ENCODE peak calls at places on chromosomes 12 and 14, in four cellular contexts. M is neuronal stem cell, H is right atrium auricular region, C is left ventricle myocardium inferior. G is an unnamed sample.

GRCh38 chr14:60789656-60790055 is 55.1 kb downstream of the MNAT1 start:
- DNase-seq in H (no peak), C (no peak), M (no peak), G (no peak)

GRCh38 chr14:49892301-49892635 is 614 bp upstream of the ARF6 start:
- DNase-seq in M (peak; percentile 51), C (no peak), H (peak; percentile 81), G (peak; percentile 45)

GRCh38 chr12:123748661-123749060 is 13.4 kb upstream of the DNAH10 start:
- DNase-seq in H (no peak), C (no peak), M (no peak), G (no peak)

GRCh38 chr12:15289192-15289591 is 33.1 kb upstream of the PTPRO start:
- DNase-seq in H (no peak), C (no peak), M (no peak), G (no peak)

GRCh38 chr12:120468271-120468845 is 1.2 kb downstream of the SRSF9 start:
- DNase-seq in M (peak; percentile 31), C (no peak), H (no peak), G (no peak)

GRCh38 chr12:52778833-52779232 is 1.7 kb upstream of the KRT76 start:
- DNase-seq in M (no peak), C (no peak), H (no peak), G (no peak)

GRCh38 chr12:52245259-52245961 is 12.4 kb downstream of the KRT7 start:
- DNase-seq in C (no peak), M (no peak), H (no peak), G (no peak)

GRCh38 chr12:96047621-96048211 is 12.3 kb upstream of the LTA4H start:
- DNase-seq in C (no peak), M (no peak), H (no peak), G (no peak)

GRCh38 chr12:66203820-66204219 is 14.8 kb downstream of the IRAK3 start:
- DNase-seq in C (no peak), M (no peak), H (no peak), G (no peak)

GRCh38 chr12:26125451-26126339 is 858 bp upstream of the BHLHE41 start:
- DNase-seq in H (peak; percentile 85), M (peak; percentile 65), C (peak; percentile 76), G (peak; percentile 63)

GRCh38 chr14:106635569-106635968 is 1109.2 kb downstream of the TMEM121 start:
- DNase-seq in H (no peak), M (no peak), C (no peak), G (no peak)

GRCh38 chr14:36944307-36945010 is 227.9 kb downstream of the SLC25A21 start:
- DNase-seq in H (no peak), C (no peak), M (no peak), G (no peak)

GRCh38 chr14:58107947-58108552 is 44.0 kb downstream of the ARMH4 start:
- DNase-seq in C (no peak), H (no peak), M (peak; percentile 35), G (peak; percentile 54)

GRCh38 chr14:77353469-77354141 is 23.3 kb downstream of the TMED8 start:
- DNase-seq in M (no peak), H (no peak), C (no peak), G (no peak)

GRCh38 chr14:96038920-96039632 is at the start of gene C14orf132:
- DNase-seq in C (peak; percentile 66), H (peak; percentile 73), M (no peak), G (peak; percentile 37)

GRCh38 chr12:89893972-89894706 is 185.5 kb upstream of the ATP2B1 start:
- DNase-seq in M (no peak), H (no peak), C (no peak), G (no peak)

GRCh38 chr12:79367016-79367575 is 323.7 kb downstream of the PAWR start:
- DNase-seq in C (no peak), M (no peak), H (no peak), G (no peak)

GRCh38 chr14:45526715-45527549 is 273.9 kb upstream of the MIS18BP1 start:
- DNase-seq in H (no peak), C (no peak), M (peak; percentile 32), G (peak; percentile 59)

GRCh38 chr12:109731231-109731731 is 17.7 kb downstream of the FAM222A start:
- DNase-seq in H (no peak), C (peak; percentile 3), M (no peak), G (no peak)

GRCh38 chr14:37559386-37559785 is 35.7 kb downstream of the FOXA1 start:
- DNase-seq in C (no peak), H (no peak), M (no peak), G (no peak)

GRCh38 chr12:118307069-118307954 is 65.4 kb downstream of the TAOK3 start:
- DNase-seq in C (no peak), M (no peak), H (no peak), G (no peak)

GRCh38 chr12:25427328-25428249 is 125.5 kb downstream of the LMNTD1 start:
- DNase-seq in H (no peak), C (no peak), M (no peak), G (no peak)

GRCh38 chr14:29603721-29604120 is 323.9 kb downstream of the PRKD1 start:
- DNase-seq in M (no peak), C (no peak), H (no peak), G (no peak)

GRCh38 chr14:29607129-29607528 is 320.5 kb downstream of the PRKD1 start:
- DNase-seq in M (no peak), H (no peak), C (no peak), G (no peak)

DNA sequence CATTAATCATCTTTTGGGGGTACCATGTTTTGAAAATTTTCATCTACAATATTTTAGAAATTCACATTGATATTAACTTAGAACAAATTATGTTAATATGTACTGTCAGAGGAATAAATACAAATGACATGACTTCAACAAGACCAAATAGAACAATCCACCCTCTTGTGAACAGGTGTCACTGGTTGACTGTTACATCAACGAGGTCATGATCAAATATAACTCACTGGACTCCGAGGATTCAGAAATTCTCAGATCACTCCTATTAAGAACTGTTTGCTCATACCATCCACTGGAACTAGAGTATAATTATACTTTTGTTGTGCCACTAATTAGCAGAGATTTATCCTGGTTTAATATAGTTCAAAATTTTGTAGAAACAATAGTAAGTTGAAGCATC is 318.8 kb downstream of the PRKD1 start:
- DNase-seq in C (no peak), M (no peak), H (no peak), G (no peak)
- H3K9me3 ChIP-seq in C (no peaks in the 10 kb centered on the region), M (no peaks in the 10 kb centered on the region), H (no peaks in the 10 kb centered on the region), G (no peaks in the 10 kb centered on the region)

DNA sequence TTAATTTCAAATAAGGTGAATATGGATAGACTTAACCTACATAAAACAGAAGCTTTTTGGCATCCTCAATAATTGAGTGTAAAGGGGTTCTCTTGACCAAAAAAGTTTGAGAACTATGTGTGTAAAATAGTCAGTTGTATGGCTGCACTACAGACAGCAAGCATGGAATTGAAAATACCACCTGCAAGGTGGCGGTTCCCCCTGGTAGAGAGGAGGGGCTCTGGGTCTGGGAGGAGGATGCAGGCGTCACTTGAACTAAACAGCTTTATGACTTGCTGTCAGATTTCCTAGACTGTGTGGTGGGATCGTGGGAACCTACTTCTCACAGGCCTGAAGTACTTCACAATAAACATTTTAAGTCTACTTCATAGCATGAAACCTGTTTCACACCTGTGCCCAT is 6.3 kb downstream of the EVL start:
- DNase-seq in M (no peak), C (no peak), H (no peak), G (no peak)
- H3K4me1 ChIP-seq in M (peaks cover 3% of the 10 kb centered on the region), C (peaks cover 46% of the 10 kb centered on the region), H (no peaks in the 10 kb centered on the region), G (no peaks in the 10 kb centered on the region)

GRCh38 chr12:34398706-34399630 is 376.7 kb downstream of the ALG10 start:
- DNase-seq in M (no peak), H (peak; percentile 49), C (peak; percentile 9), G (no peak)

GRCh38 chr12:34400986-34401658 is 378.8 kb downstream of the ALG10 start:
- DNase-seq in C (peak; percentile 4), H (peak; percentile 34), M (no peak), G (peak; percentile 3)

GRCh38 chr12:34398366-34398705 is 376.0 kb downstream of the ALG10 start:
- DNase-seq in C (no peak), M (no peak), H (peak; percentile 46), G (no peak)

GRCh38 chr12:34400423-34400881 is 378.2 kb downstream of the ALG10 start:
- DNase-seq in C (peak; percentile 10), H (no peak), M (no peak), G (peak; percentile 1)

DNA sequence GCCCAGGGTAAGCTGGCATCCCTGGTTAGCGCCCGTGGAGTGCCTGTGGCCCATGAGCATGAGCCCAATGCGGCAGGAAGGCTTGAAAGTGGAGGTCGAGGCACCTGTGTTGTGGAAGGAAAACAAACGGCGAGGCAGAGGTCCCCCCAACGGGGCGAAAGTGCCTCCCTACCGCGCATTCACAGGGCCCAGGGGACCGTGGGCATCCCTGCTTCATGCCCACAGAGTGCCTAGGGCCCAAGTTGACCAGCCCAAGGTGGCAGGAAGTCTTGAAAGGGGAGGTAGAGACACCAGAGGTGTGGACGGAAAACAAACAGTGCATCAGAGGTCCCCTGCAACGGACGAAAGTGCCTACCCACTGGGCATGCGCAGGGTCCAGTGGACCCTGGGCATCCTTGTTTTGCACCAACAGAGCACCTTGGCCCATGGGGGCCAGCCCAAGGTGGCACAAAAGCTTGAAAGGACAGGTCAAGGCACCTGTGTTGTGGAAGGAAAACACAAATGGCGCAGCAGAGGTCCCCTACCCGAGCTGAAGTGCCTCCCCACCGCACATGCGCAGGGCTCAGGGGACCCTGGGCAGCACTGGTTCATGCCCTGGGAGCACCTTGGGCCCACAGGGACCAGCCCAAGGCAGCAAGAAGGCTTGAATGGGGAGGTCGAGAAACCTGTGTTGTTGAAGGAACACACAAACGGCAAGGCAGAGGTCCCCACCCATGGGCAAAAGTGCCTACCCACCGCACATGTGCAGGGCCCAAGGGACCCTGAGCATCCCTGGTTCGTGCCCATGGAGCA is 377.5 kb downstream of the ALG10 start:
- DNase-seq in H (peak; percentile 34), C (peak; percentile 4), M (no peak), G (no peak)
- H3K9me3 ChIP-seq in H (no peaks in the 10 kb centered on the region), C (peaks cover 74% of the 10 kb centered on the region), M (no peaks in the 10 kb centered on the region), G (no peaks in the 10 kb centered on the region)

DNA sequence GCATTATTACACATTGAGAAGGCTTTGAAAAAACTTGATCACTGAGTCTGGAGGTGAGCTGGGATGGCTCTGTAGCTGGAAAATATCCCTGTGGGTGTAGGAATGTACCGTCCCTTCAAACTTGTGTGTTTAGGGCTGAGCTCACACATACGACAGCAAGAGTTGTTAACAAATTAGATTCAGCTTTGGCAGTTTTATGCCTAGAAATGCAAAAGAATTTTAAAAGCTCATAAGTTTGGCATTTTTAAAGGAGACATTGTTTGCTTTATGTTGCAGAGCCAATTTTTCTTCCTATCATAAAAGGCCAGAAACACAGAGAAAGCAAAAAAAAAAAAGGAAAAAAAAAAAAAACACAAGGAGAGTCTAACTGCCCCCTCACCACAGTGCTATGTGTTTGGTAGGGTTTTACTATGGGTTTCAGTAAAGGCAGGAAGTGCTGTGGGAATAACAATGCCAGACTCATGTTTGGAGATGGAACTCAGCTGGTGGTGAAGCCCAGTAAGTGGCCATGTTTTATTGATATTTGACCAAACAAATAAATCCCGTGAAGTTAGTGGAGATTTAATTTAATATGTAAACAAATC is 78.4 kb downstream of the DAD1 start:
- DNase-seq in C (no peak), M (no peak), H (no peak), G (no peak)
- H3K4me1 ChIP-seq in C (peaks cover 69% of the 10 kb centered on the region), M (peaks cover 10% of the 10 kb centered on the region), H (no peaks in the 10 kb centered on the region), G (no peaks in the 10 kb centered on the region)